ENCODE peak calls at places on chromosomes 3 and 15, in ten cellular contexts. J is endothelial cell of umbilical vein, G is breast epithelium, Y is vagina, V is prostate gland, U is sigmoid colon, X is transverse colon, L is stomach, B is HL-60, O is GM23338. A is an unnamed sample.

GRCh38 chr3:10557783-10558373 is 52.5 kb upstream of the ATP2B2 start:
- DNase-seq in J (no peak), G (peak), Y (peak), V (no peak), U (peak), X (no peak), L (no peak), B (peak), O (no peak), A (no peak)

GRCh38 chr3:50318163-50318562 is 4.4 kb downstream of the HYAL2 start:
- DNase-seq in J (no peak), G (no peak), Y (no peak), V (no peak), U (no peak), X (no peak), L (no peak), B (no peak), O (no peak), A (no peak)

GRCh38 chr15:88604972-88605506 is 16.1 kb upstream of the AEN start:
- DNase-seq in J (no peak), G (no peak), Y (no peak), V (no peak), U (no peak), X (no peak), L (no peak), B (no peak), O (peak), A (no peak)

GRCh38 chr3:194140520-194141414 is 4.8 kb downstream of the HES1 start:
- DNase-seq in J (peak), G (peak), Y (no peak), V (no peak), U (peak), X (peak), L (peak), B (no peak), O (peak), A (no peak)

GRCh38 chr15:74692327-74692726 is 3.5 kb downstream of the EDC3 start:
- DNase-seq in J (no peak), G (no peak), Y (no peak), V (no peak), U (no peak), X (no peak), L (no peak), B (no peak), O (no peak), A (no peak)

GRCh38 chr3:87437765-87438164 is 161.4 kb upstream of the POU1F1 start:
- DNase-seq in J (peak), G (no peak), Y (no peak), V (no peak), U (no peak), X (no peak), L (no peak), B (no peak), O (no peak), A (no peak)

GRCh38 chr15:68229386-68230156 is at the start of gene CLN6:
- DNase-seq in J (peak), G (peak), Y (peak), V (peak), U (peak), X (peak), L (peak), B (peak), O (peak), A (no peak)

GRCh38 chr3:23256741-23257435 is 53.8 kb downstream of the UBE2E2 start:
- DNase-seq in J (no peak), G (no peak), Y (no peak), V (no peak), U (no peak), X (no peak), L (no peak), B (no peak), O (no peak), A (no peak)

GRCh38 chr3:4411236-4411635 is 55.8 kb downstream of the SUMF1 start:
- DNase-seq in J (no peak), G (no peak), Y (no peak), V (no peak), U (no peak), X (no peak), L (no peak), B (no peak), O (no peak), A (no peak)

GRCh38 chr3:160232014-160232413 is 6.8 kb downstream of the C3orf80 start:
- DNase-seq in J (no peak), G (no peak), Y (no peak), V (no peak), U (no peak), X (no peak), L (no peak), B (no peak), O (no peak), A (no peak)

GRCh38 chr3:23796518-23796917 is 9.2 kb upstream of the UBE2E1 start:
- DNase-seq in J (no peak), G (no peak), Y (no peak), V (no peak), U (no peak), X (no peak), L (no peak), B (no peak), O (no peak), A (no peak)

GRCh38 chr3:102255736-102256135 is 179.1 kb upstream of the ZPLD1 start:
- DNase-seq in J (no peak), G (no peak), Y (no peak), V (no peak), U (no peak), X (no peak), L (no peak), B (no peak), O (peak), A (no peak)

GRCh38 chr3:78402720-78403119 is 1362.8 kb downstream of the ROBO2 start:
- DNase-seq in J (no peak), G (no peak), Y (no peak), V (no peak), U (no peak), X (no peak), L (no peak), B (no peak), O (no peak), A (no peak)
- H3K4me3 ChIP-seq in J (no peak), G (no peak), Y (no peak), V (no peak), U (no peak), X (no peak), L (no peak), B (no peak), O (no peak), A (no peak)

DNA sequence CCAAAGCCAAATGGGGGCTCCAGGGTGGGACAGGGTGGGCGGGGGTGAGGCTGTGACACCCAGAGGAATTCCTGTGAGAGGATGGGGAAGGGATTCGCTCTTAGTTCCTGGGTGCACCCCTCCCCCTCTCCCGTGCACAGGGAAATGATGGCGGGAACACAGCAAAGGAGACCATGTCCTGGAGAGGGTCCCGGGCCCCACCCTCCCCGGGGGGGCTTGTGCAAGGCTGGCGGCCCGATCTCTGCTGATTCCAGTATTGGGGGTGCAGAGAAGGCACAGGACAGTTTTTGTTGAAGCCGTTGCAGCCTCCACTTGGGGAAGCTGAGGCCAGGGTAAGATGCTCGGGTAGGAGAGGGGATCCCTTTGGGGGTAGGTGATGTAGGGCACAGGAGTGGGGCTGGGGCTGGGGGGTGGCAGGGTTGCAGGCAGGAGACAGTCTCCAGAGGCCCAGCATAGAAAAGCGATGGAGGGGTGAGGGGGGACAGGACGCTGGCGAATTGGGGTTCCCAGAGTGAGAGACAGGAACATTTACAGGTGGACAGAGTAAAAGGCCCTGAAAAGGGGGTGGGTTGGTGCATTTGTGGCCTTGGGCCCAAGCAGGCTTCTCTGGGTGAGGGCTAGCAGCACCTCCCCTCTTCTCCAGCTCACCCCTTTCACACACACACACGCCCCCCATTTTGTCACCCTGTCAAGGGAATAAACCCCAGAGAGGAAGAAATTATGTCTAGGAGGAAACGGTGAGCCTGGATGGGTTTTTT is 38.5 kb downstream of the HMCES start:
- DNase-seq in J (no peak), G (no peak), Y (no peak), V (no peak), U (no peak), X (no peak), L (no peak), B (no peak), O (no peak), A (no peak)
- TF ChIP-seq CTCF in J (no peak), G (no peak), Y (no peak), V (no peak), U (no peak), X (no peak), L (no peak), B (no peak), O (no peak), A (no peak)

DNA sequence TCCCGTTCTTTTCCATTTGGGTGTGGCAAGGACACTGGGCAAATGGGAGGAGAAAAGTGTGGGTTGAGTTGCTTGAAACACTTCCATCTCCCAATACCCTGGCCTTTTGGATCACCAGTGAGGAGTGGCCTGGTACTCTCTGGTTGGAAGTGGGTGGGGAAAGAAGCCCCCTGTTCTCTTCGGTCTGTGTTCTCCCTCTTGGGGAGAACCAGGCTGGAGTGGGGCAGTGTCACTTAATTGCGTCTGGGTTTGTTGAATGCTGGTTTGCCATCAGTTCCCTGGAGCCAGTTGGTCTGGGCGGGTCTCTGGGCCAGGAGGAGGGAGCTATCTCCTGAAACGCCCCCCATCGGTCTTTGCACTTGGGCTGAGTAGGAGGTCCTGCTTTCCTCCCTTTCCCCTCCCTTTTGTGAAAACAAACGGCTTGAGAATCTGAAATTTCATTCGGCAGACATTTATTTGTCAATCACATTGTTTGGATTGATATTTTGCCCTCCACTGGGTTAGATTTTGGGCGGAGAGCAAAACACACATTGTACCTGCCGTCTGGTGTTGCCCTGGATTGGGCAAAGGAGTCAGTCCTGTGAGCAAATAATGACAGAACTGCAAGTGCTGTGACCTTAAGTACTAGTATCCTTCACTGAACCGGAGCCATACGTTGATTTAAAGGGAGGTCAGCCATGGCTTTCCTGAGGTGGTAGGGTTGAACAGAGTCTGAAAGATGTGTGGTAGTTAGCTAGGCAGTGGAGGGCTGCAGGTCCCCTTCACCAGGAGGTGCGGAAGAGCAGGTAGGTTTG is 1.6 kb downstream of the PDIA5 start:
- DNase-seq in J (no peak), G (no peak), Y (no peak), V (peak), U (no peak), X (no peak), L (peak), B (no peak), O (peak), A (no peak)
- TF ChIP-seq POLR2AphosphoS5 in J (no peak), G (no peak), Y (no peak), V (no peak), U (no peak), X (no peak), L (no peak), B (no peak), O (peak), A (no peak)

GRCh38 chr3:158727499-158728377 is 4.5 kb downstream of the RARRES1 start:
- DNase-seq in J (peak), G (no peak), Y (no peak), V (peak), U (peak), X (peak), L (peak), B (peak), O (peak), A (no peak)
- H3K4me3 ChIP-seq in J (no peak), G (no peak), Y (no peak), V (no peak), U (no peak), X (no peak), L (no peak), B (peak), O (no peak), A (no peak)

GRCh38 chr15:101232677-101233076 is 19.2 kb downstream of the CHSY1 start:
- DNase-seq in J (no peak), G (no peak), Y (no peak), V (no peak), U (no peak), X (no peak), L (no peak), B (no peak), O (peak), A (no peak)
- TF ChIP-seq CTCF in J (no peak), G (no peak), Y (no peak), V (no peak), U (no peak), X (no peak), L (no peak), B (no peak), O (no peak), A (no peak)

GRCh38 chr15:66648588-66648987 is 53.4 kb upstream of the SMAD6 start:
- DNase-seq in J (no peak), G (no peak), Y (no peak), V (no peak), U (no peak), X (no peak), L (no peak), B (no peak), O (no peak), A (no peak)

GRCh38 chr15:66651198-66651597 is 50.8 kb upstream of the SMAD6 start:
- DNase-seq in J (no peak), G (no peak), Y (no peak), V (no peak), U (no peak), X (no peak), L (no peak), B (no peak), O (no peak), A (no peak)

GRCh38 chr15:66649235-66649984 is 52.6 kb upstream of the SMAD6 start:
- DNase-seq in J (no peak), G (no peak), Y (no peak), V (no peak), U (no peak), X (no peak), L (no peak), B (no peak), O (no peak), A (no peak)

GRCh38 chr15:66651913-66652642 is 50.0 kb upstream of the SMAD6 start:
- DNase-seq in J (no peak), G (no peak), Y (no peak), V (no peak), U (no peak), X (no peak), L (peak), B (no peak), O (no peak), A (no peak)

GRCh38 chr15:66650433-66650832 is 51.6 kb upstream of the SMAD6 start:
- DNase-seq in J (peak), G (no peak), Y (no peak), V (no peak), U (no peak), X (no peak), L (no peak), B (no peak), O (no peak), A (no peak)
- TF ChIP-seq POLR2AphosphoS5 in J (peak), G (no peak), Y (no peak), V (no peak), U (no peak), X (no peak), L (no peak), B (no peak), O (no peak), A (no peak)

GRCh38 chr15:39935241-39935640 is 1.3 kb downstream of the EIF2AK4 start:
- DNase-seq in J (no peak), G (no peak), Y (no peak), V (no peak), U (no peak), X (no peak), L (no peak), B (no peak), O (no peak), A (no peak)
- H3K4me3 ChIP-seq in J (no peak), G (no peak), Y (peak), V (no peak), U (no peak), X (no peak), L (no peak), B (no peak), O (peak), A (no peak)

A was measured in Panc1.